ENCODE peak calls at places on chromosome 15, in five cellular contexts. L is transverse colon, Q is psoas muscle, S is HepG2, A is upper lobe of right lung. B is an unnamed sample.

GRCh38 chr15:62392411-62392810 is 227.3 kb upstream of the C2CD4B start:
- DNase-seq in L (peak; percentile 23), Q (peak; percentile 68), S (peak; percentile 75), A (no peak), B (peak; percentile 28)

GRCh38 chr15:55060831-55061230 is 135.9 kb downstream of the RSL24D1 start:
- DNase-seq in L (no peak), Q (no peak), S (no peak), A (no peak), B (no peak)

GRCh38 chr15:61946778-61947177 is 113.5 kb downstream of the VPS13C start:
- DNase-seq in L (no peak), Q (no peak), S (no peak), A (no peak), B (no peak)

GRCh38 chr15:71250936-71251468 is 135.7 kb downstream of the THSD4 start:
- DNase-seq in L (no peak), Q (no peak), S (no peak), A (no peak), B (no peak)

GRCh38 chr15:57061281-57061680 is 142.8 kb downstream of the TCF12 start:
- DNase-seq in L (no peak), Q (no peak), S (no peak), A (no peak), B (no peak)

GRCh38 chr15:85579011-85579701 is 198.8 kb downstream of the AKAP13 start:
- DNase-seq in L (peak; percentile 81), Q (no peak), S (no peak), A (no peak), B (no peak)

GRCh38 chr15:59941612-59942011 is 62.5 kb upstream of the FOXB1 start:
- DNase-seq in L (no peak), Q (no peak), S (no peak), A (no peak), B (no peak)

GRCh38 chr15:31247404-31247803 is 79.2 kb upstream of the KLF13 start:
- DNase-seq in L (no peak), Q (no peak), S (no peak), A (peak; percentile 20), B (no peak)

GRCh38 chr15:56320861-56321260 is 44.4 kb upstream of the TEX9 start:
- DNase-seq in L (no peak), Q (no peak), S (no peak), A (no peak), B (no peak)

GRCh38 chr15:91408476-91409076 is 308.5 kb downstream of the SV2B start:
- DNase-seq in L (no peak), Q (no peak), S (no peak), A (no peak), B (no peak)

GRCh38 chr15:92807971-92808571 is 92.1 kb upstream of the CHD2 start:
- DNase-seq in L (peak; percentile 34), Q (no peak), S (no peak), A (no peak), B (no peak)

GRCh38 chr15:78105541-78106241 is 13.3 kb downstream of the SH2D7 start:
- DNase-seq in L (peak; percentile 7), Q (no peak), S (peak; percentile 35), A (peak; percentile 53), B (no peak)

GRCh38 chr15:32853667-32854066 is 135.9 kb downstream of the GREM1 start:
- DNase-seq in L (no peak), Q (no peak), S (no peak), A (no peak), B (no peak)

GRCh38 chr15:66293419-66294156 is at the start of gene DIS3L:
- DNase-seq in L (peak; percentile 75), Q (peak; percentile 78), S (peak; percentile 32), A (peak; percentile 85), B (peak; percentile 77)

GRCh38 chr15:71149645-71150557 is 34.6 kb downstream of the THSD4 start:
- DNase-seq in L (no peak), Q (no peak), S (no peak), A (no peak), B (no peak)

GRCh38 chr15:50774450-50774849 is 8.9 kb upstream of the SPPL2A start:
- DNase-seq in L (no peak), Q (no peak), S (no peak), A (no peak), B (peak; percentile 32)

GRCh38 chr15:58521293-58521991 is 89.7 kb downstream of the LIPC start:
- DNase-seq in L (no peak), Q (no peak), S (peak; percentile 42), A (peak; percentile 78), B (no peak)

GRCh38 chr15:86076468-86076867 is 3.2 kb upstream of the AGBL1 start:
- DNase-seq in L (no peak), Q (no peak), S (no peak), A (no peak), B (no peak)

GRCh38 chr15:75029378-75030022 is 6.1 kb downstream of the PPCDC start:
- DNase-seq in L (peak; percentile 95), Q (peak; percentile 95), S (peak; percentile 66), A (peak; percentile 94), B (peak; percentile 77)

GRCh38 chr15:38533926-38534325 is 30.7 kb downstream of the RASGRP1 start:
- DNase-seq in L (no peak), Q (no peak), S (no peak), A (no peak), B (no peak)

GRCh38 chr15:39792025-39792893 is 9.6 kb upstream of the FSIP1 start:
- DNase-seq in L (no peak), Q (no peak), S (no peak), A (no peak), B (no peak)

GRCh38 chr15:32718822-32719716 is 1.3 kb downstream of the GREM1 start:
- DNase-seq in L (peak; percentile 17), Q (no peak), S (no peak), A (no peak), B (no peak)

GRCh38 chr15:81295466-81296145 is 28.3 kb downstream of the STARD5 start:
- DNase-seq in L (peak; percentile 10), Q (no peak), S (no peak), A (no peak), B (no peak)

GRCh38 chr15:81293728-81294500 is 30.0 kb downstream of the STARD5 start:
- DNase-seq in L (peak; percentile 65), Q (no peak), S (no peak), A (no peak), B (peak; percentile 84)

GRCh38 chr15:81292516-81293001 is 31.4 kb downstream of the STARD5 start:
- DNase-seq in L (peak; percentile 71), Q (no peak), S (no peak), A (no peak), B (no peak)

GRCh38 chr15:81296218-81296617 is 27.7 kb downstream of the STARD5 start:
- DNase-seq in L (peak; percentile 7), Q (no peak), S (no peak), A (no peak), B (no peak)

DNA sequence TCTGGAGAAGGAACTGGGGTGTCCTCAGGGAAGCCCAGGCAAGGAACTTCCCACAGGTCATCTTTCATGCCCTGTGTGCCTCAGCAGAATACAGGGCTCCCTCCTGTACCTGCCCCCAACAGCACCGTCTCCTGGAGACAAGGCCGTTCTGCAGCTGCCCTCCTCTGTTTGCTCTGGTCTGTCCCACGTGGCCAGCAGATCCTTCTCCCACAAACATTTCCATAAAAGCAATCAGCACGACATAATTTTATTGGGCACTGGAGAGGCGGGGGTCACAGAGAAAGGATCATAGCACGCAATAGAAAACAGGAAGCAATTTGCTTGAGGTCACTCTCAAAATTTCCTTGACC is 29.5 kb downstream of the STARD5 start:
- DNase-seq in L (peak; percentile 48), Q (no peak), S (no peak), A (no peak), B (no peak)
- H3K4me3 ChIP-seq in L (no peak overlapping the region), Q (no peak overlapping the region), S (no peak overlapping the region), A (peak overlapping the region; percentile 10), B (peak overlapping the region; percentile 51)

DNA sequence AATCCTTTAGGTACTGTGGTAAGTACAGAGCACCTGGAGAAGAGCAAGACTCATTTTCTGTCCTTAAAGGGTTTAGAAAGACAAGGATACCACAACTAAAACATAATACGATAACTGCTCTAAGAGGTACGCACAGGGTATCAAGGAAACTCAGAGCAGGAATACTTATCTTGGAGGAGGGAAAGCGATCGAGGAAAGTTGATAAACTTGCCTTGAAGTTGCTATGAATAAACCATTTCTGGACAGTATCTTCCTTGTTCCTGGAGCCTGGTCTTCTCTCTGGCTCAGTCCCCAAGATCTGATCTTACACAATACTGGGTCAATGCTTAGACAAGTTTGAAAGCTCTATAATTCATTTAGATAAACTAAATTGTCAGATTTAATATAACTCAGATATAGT is 17.6 kb upstream of the GATM start:
- DNase-seq in L (no peak), Q (no peak), S (no peak), A (no peak), B (no peak)
- TF ChIP-seq CTCF in L (no peak), Q (no peak), S (no peak), A (no peak), B (no peak)

DNA sequence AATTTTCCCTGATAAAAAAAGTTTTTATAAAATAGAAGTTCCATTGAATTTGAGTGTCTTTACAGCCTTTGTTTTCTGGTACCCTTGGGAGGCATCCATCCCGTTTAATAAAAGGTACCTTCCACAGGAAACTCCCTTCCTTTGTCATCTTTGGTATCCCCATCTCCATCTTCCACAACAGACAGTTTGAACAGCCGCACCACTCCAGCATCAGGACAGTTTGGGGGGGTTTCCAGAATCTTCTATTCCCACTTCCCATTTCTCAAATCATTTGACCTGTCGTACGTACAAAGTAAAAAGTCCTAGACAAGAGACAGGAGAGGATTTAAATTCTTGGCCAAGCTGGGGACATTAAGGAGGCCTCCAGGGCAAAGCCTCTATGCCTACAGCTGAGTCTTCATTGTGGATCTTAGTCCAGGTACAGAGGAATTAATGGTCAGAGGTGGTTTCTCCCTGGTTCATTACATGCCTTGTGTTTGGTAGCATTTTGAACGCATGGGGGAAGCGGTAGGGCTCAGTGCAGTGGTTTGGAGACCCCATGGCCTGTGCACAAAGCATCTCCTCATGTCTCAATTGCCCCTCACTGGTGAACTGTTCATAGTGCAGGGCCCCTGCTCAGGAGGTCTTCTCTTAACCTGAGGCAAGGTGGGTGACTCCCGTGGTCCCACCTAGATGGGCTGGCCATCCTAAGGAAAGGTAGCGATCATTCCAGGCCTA is 19.4 kb upstream of the BCL2A1 start:
- DNase-seq in L (no peak), Q (no peak), S (no peak), A (no peak), B (no peak)
- H3K4me1 ChIP-seq in L (peaks cover 4% of the 10 kb centered on the region), Q (no peaks in the 10 kb centered on the region), S (peaks cover 36% of the 10 kb centered on the region), A (peaks cover 3% of the 10 kb centered on the region), B (no peaks in the 10 kb centered on the region)

GRCh38 chr15:77026501-77027110 is 31.7 kb downstream of the PSTPIP1 start:
- DNase-seq in L (peak; percentile 3), Q (peak; percentile 45), S (no peak), A (peak; percentile 62), B (no peak)

GRCh38 chr15:77027111-77027696 is 32.3 kb downstream of the PSTPIP1 start:
- DNase-seq in L (no peak), Q (peak; percentile 49), S (no peak), A (peak; percentile 45), B (no peak)

GRCh38 chr15:77025471-77025901 is 30.6 kb downstream of the PSTPIP1 start:
- DNase-seq in L (no peak), Q (peak; percentile 48), S (no peak), A (no peak), B (no peak)

GRCh38 chr15:77025066-77025435 is 30.1 kb downstream of the PSTPIP1 start:
- DNase-seq in L (no peak), Q (no peak), S (no peak), A (peak; percentile 60), B (no peak)

DNA sequence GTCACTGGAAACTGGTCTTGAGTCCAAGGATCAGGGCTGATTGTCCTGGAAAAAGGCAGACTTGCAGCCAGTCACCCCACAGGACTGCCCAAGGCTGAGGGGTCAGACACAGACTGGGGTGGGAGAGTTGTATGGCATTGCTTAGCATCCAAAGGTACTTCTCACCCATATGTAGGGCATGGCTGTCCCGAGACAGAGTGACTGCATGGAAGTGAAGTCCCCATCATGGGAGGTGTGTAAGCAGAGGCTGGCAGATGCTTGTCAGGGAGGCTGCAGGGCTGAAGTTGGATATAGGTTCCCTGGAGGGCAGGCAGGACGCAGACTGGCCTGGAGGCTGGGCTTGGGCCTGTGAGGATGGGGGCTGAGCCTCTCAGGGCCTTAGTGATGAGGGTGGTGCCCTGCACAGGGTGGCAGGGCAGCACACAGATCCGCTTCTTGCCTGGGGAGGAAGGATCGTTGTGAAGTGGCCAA is 31.1 kb downstream of the PSTPIP1 start:
- DNase-seq in L (peak; percentile 7), Q (peak; percentile 46), S (no peak), A (peak; percentile 57), B (no peak)
- H3K4me3 ChIP-seq in L (no peak overlapping the region), Q (no peak overlapping the region), S (no peak overlapping the region), A (no peak overlapping the region), B (no peak overlapping the region)

B was measured in MM.1S.